ENCODE peak calls at places on chromosomes 11 and 22, in nine cellular contexts. X is breast epithelium, E is endothelial cell of umbilical vein, Y is sigmoid colon, C is suprapubic skin, P is K562, Z is prostate gland, G is H1, A is esophagus muscularis mucosa. N is an unnamed sample.

GRCh38 chr22:47251911-47252310 is 489.5 kb downstream of the TBC1D22A start:
- DNase-seq in X (no peak), E (no peak), Y (no peak), C (no peak), P (no peak), Z (no peak), G (no peak), A (peak), N (no peak)

GRCh38 chr22:21587803-21588611 is 20.5 kb downstream of the UBE2L3 start:
- DNase-seq in X (no peak), E (no peak), Y (no peak), C (no peak), P (peak), Z (no peak), G (no peak), A (no peak), N (peak)

GRCh38 chr11:125069796-125070195 is 6.7 kb downstream of the SLC37A2 start:
- DNase-seq in X (peak), E (no peak), Y (no peak), C (no peak), P (no peak), Z (no peak), G (no peak), A (peak), N (no peak)

GRCh38 chr11:58164990-58165389 is 23.9 kb upstream of the OR9Q2 start:
- DNase-seq in X (no peak), E (no peak), Y (no peak), C (no peak), P (no peak), Z (no peak), G (no peak), A (no peak), N (no peak)

GRCh38 chr11:66743271-66743968 is 14.4 kb upstream of the SPTBN2 start:
- DNase-seq in X (peak), E (no peak), Y (no peak), C (peak), P (no peak), Z (peak), G (no peak), A (peak), N (no peak)

GRCh38 chr11:65981101-65981740 is 19.7 kb downstream of the SART1 start:
- DNase-seq in X (no peak), E (no peak), Y (peak), C (no peak), P (no peak), Z (no peak), G (no peak), A (no peak), N (no peak)

GRCh38 chr11:68342459-68343158 is 30.2 kb downstream of the LRP5 start:
- DNase-seq in X (peak), E (no peak), Y (no peak), C (no peak), P (no peak), Z (peak), G (peak), A (no peak), N (no peak)

GRCh38 chr11:23767576-23767975 is 729.3 kb upstream of the LUZP2 start:
- DNase-seq in X (no peak), E (no peak), Y (no peak), C (no peak), P (no peak), Z (no peak), G (no peak), A (no peak), N (no peak)

GRCh38 chr11:86176165-86176884 is 68.2 kb upstream of the EED start:
- DNase-seq in X (no peak), E (peak), Y (no peak), C (no peak), P (peak), Z (no peak), G (no peak), A (no peak), N (no peak)

GRCh38 chr22:27420817-27421361 is 380.7 kb downstream of the MN1 start:
- DNase-seq in X (peak), E (peak), Y (peak), C (peak), P (no peak), Z (peak), G (no peak), A (peak), N (no peak)

GRCh38 chr11:109677876-109678275 is 255.9 kb downstream of the C11orf87 start:
- DNase-seq in X (no peak), E (no peak), Y (no peak), C (no peak), P (no peak), Z (no peak), G (no peak), A (no peak), N (no peak)

GRCh38 chr22:19139974-19140373 is 4.5 kb downstream of the ESS2 start:
- DNase-seq in X (no peak), E (no peak), Y (no peak), C (no peak), P (no peak), Z (no peak), G (no peak), A (no peak), N (peak)

GRCh38 chr11:63564056-63564784 is 1.0 kb upstream of the PLAAT2 start:
- DNase-seq in X (peak), E (no peak), Y (peak), C (no peak), P (no peak), Z (no peak), G (no peak), A (no peak), N (peak)

GRCh38 chr11:118790357-118791014 is 478 bp downstream of the DDX6 start:
- DNase-seq in X (peak), E (peak), Y (peak), C (peak), P (peak), Z (peak), G (peak), A (peak), N (peak)

GRCh38 chr11:111387318-111387863 is 8.3 kb upstream of the POU2AF1 start:
- DNase-seq in X (no peak), E (no peak), Y (peak), C (no peak), P (no peak), Z (peak), G (no peak), A (no peak), N (no peak)

GRCh38 chr22:37818397-37819099 is 4.6 kb upstream of the GALR3 start:
- DNase-seq in X (peak), E (peak), Y (peak), C (no peak), P (no peak), Z (peak), G (peak), A (no peak), N (peak)

GRCh38 chr11:121613724-121614123 is 161.0 kb upstream of the SORL1-AS1 start:
- DNase-seq in X (no peak), E (peak), Y (no peak), C (no peak), P (no peak), Z (no peak), G (no peak), A (no peak), N (no peak)

GRCh38 chr22:30287626-30288413 is 1.5 kb downstream of the CASTOR1 start:
- DNase-seq in X (peak), E (peak), Y (peak), C (peak), P (peak), Z (peak), G (peak), A (no peak), N (peak)

GRCh38 chr11:115496892-115497291 is 7.3 kb downstream of the CADM1 start:
- DNase-seq in X (no peak), E (no peak), Y (no peak), C (no peak), P (peak), Z (no peak), G (no peak), A (no peak), N (no peak)

GRCh38 chr11:132222345-132222744 is 851.9 kb downstream of the NTM start:
- DNase-seq in X (no peak), E (no peak), Y (no peak), C (no peak), P (no peak), Z (no peak), G (no peak), A (no peak), N (no peak)

GRCh38 chr22:36442506-36443197 is 38.8 kb downstream of the TXN2 start:
- DNase-seq in X (no peak), E (no peak), Y (no peak), C (no peak), P (no peak), Z (no peak), G (no peak), A (no peak), N (no peak)

GRCh38 chr11:17552392-17553248 is 5.6 kb downstream of the OTOG start:
- DNase-seq in X (no peak), E (peak), Y (peak), C (no peak), P (no peak), Z (no peak), G (no peak), A (no peak), N (no peak)

GRCh38 chr11:4531666-4532065 is 13.3 kb upstream of the OR52M1 start:
- DNase-seq in X (no peak), E (no peak), Y (no peak), C (no peak), P (no peak), Z (no peak), G (no peak), A (no peak), N (no peak)

GRCh38 chr22:28829358-28830181 is 29.2 kb upstream of the XBP1 start:
- DNase-seq in X (peak), E (peak), Y (peak), C (peak), P (peak), Z (peak), G (peak), A (peak), N (peak)

GRCh38 chr22:24421428-24421931 is 5.9 kb upstream of the ADORA2A start:
- DNase-seq in X (no peak), E (no peak), Y (no peak), C (no peak), P (peak), Z (no peak), G (peak), A (no peak), N (peak)

GRCh38 chr22:37632174-37633081 is 7.0 kb upstream of the SH3BP1 start:
- DNase-seq in X (no peak), E (no peak), Y (no peak), C (peak), P (no peak), Z (no peak), G (no peak), A (no peak), N (peak)

GRCh38 chr11:86578727-86579405 is 93.5 kb downstream of the ME3 start:
- DNase-seq in X (peak), E (no peak), Y (no peak), C (no peak), P (no peak), Z (no peak), G (no peak), A (no peak), N (no peak)

GRCh38 chr11:1864216-1864615 is 11.3 kb downstream of the LSP1 start:
- DNase-seq in X (no peak), E (no peak), Y (no peak), C (no peak), P (no peak), Z (no peak), G (no peak), A (no peak), N (no peak)

GRCh38 chr11:1862588-1863351 is 9.9 kb downstream of the LSP1 start:
- DNase-seq in X (no peak), E (no peak), Y (no peak), C (no peak), P (no peak), Z (no peak), G (no peak), A (no peak), N (no peak)

GRCh38 chr11:1861435-1862411 is 8.8 kb downstream of the LSP1 start:
- DNase-seq in X (no peak), E (no peak), Y (no peak), C (no peak), P (no peak), Z (no peak), G (no peak), A (no peak), N (no peak)

GRCh38 chr11:1864831-1865665 is 12.2 kb downstream of the LSP1 start:
- DNase-seq in X (no peak), E (no peak), Y (no peak), C (no peak), P (no peak), Z (no peak), G (no peak), A (no peak), N (no peak)

GRCh38 chr11:1863352-1864215 is 10.7 kb downstream of the LSP1 start:
- DNase-seq in X (peak), E (peak), Y (peak), C (peak), P (peak), Z (peak), G (no peak), A (no peak), N (no peak)
- TF ChIP-seq POLR2AphosphoS5 in X (peak), E (peak), Y (peak), C (peak), P (no peak), Z (peak), G (no peak), A (peak), N (peak)

GRCh38 chr11:94793822-94794221 is 25.7 kb downstream of the AMOTL1 start:
- DNase-seq in X (no peak), E (no peak), Y (no peak), C (no peak), P (no peak), Z (no peak), G (no peak), A (no peak), N (no peak)
- TF ChIP-seq POLR2A in X (no peak), E (no peak), Y (no peak), C (no peak), P (no peak), Z (no peak), G (no peak), A (no peak), N (no peak)

GRCh38 chr11:10984250-10984649 is 126.4 kb upstream of the ZBED5 start:
- DNase-seq in X (no peak), E (no peak), Y (no peak), C (no peak), P (peak), Z (no peak), G (no peak), A (no peak), N (no peak)
- TF ChIP-seq POLR2AphosphoS5 in X (no peak), E (no peak), Y (no peak), C (no peak), P (no peak), Z (no peak), G (no peak), A (no peak), N (no peak)

GRCh38 chr11:64883575-64883974 is 5.2 kb upstream of the EHD1 start:
- DNase-seq in X (no peak), E (no peak), Y (no peak), C (no peak), P (no peak), Z (no peak), G (no peak), A (no peak), N (no peak)

GRCh38 chr11:64887234-64887756 is 8.9 kb upstream of the EHD1 start:
- DNase-seq in X (no peak), E (no peak), Y (no peak), C (no peak), P (peak), Z (no peak), G (no peak), A (no peak), N (no peak)

GRCh38 chr11:64887757-64888405 is 9.5 kb upstream of the EHD1 start:
- DNase-seq in X (peak), E (peak), Y (peak), C (peak), P (peak), Z (peak), G (peak), A (no peak), N (peak)

GRCh38 chr11:64884019-64884418 is 5.6 kb upstream of the EHD1 start:
- DNase-seq in X (no peak), E (no peak), Y (no peak), C (no peak), P (no peak), Z (no peak), G (no peak), A (no peak), N (no peak)

GRCh38 chr11:64885367-64886286 is 7.2 kb upstream of the EHD1 start:
- DNase-seq in X (no peak), E (peak), Y (no peak), C (no peak), P (peak), Z (no peak), G (no peak), A (no peak), N (no peak)
- TF ChIP-seq POLR2A in X (no peak), E (no peak), Y (no peak), C (no peak), P (peak), Z (no peak), G (no peak), A (no peak), N (no peak)

GRCh38 chr11:720017-720641 is 14.1 kb downstream of the EPS8L2 start:
- DNase-seq in X (no peak), E (no peak), Y (no peak), C (no peak), P (no peak), Z (no peak), G (no peak), A (no peak), N (no peak)

GRCh38 chr11:721913-722811 is 16.1 kb downstream of the EPS8L2 start:
- DNase-seq in X (no peak), E (no peak), Y (no peak), C (peak), P (peak), Z (no peak), G (no peak), A (no peak), N (no peak)

GRCh38 chr11:719214-720016 is 13.4 kb downstream of the EPS8L2 start:
- DNase-seq in X (no peak), E (no peak), Y (no peak), C (no peak), P (no peak), Z (no peak), G (no peak), A (no peak), N (no peak)

GRCh38 chr11:721347-721912 is 15.4 kb downstream of the EPS8L2 start:
- DNase-seq in X (no peak), E (no peak), Y (no peak), C (no peak), P (no peak), Z (no peak), G (no peak), A (no peak), N (no peak)

GRCh38 chr11:720642-721346 is 14.8 kb downstream of the EPS8L2 start:
- DNase-seq in X (no peak), E (no peak), Y (no peak), C (no peak), P (peak), Z (no peak), G (peak), A (no peak), N (no peak)
- TF ChIP-seq POLR2AphosphoS5 in X (no peak), E (no peak), Y (no peak), C (no peak), P (no peak), Z (no peak), G (peak), A (no peak), N (no peak)

GRCh38 chr11:83158965-83159900 is 2.3 kb downstream of the PCF11 start:
- DNase-seq in X (no peak), E (peak), Y (no peak), C (no peak), P (no peak), Z (no peak), G (no peak), A (no peak), N (no peak)
- TF ChIP-seq POLR2A in X (no peak), E (no peak), Y (no peak), C (no peak), P (no peak), Z (no peak), G (peak), A (no peak), N (peak)

GRCh38 chr11:120611576-120611975 is 100.0 kb downstream of the GRIK4 start:
- DNase-seq in X (no peak), E (no peak), Y (no peak), C (no peak), P (no peak), Z (no peak), G (no peak), A (no peak), N (no peak)

GRCh38 chr11:120608760-120609211 is 97.2 kb downstream of the GRIK4 start:
- DNase-seq in X (peak), E (no peak), Y (no peak), C (no peak), P (no peak), Z (peak), G (peak), A (no peak), N (no peak)

GRCh38 chr11:120610101-120610500 is 98.6 kb downstream of the GRIK4 start:
- DNase-seq in X (no peak), E (no peak), Y (no peak), C (no peak), P (no peak), Z (no peak), G (no peak), A (no peak), N (no peak)

GRCh38 chr11:120613264-120614226 is 102.0 kb downstream of the GRIK4 start:
- DNase-seq in X (no peak), E (no peak), Y (no peak), C (no peak), P (no peak), Z (no peak), G (no peak), A (no peak), N (peak)

GRCh38 chr11:120612363-120613263 is 101.1 kb downstream of the GRIK4 start:
- DNase-seq in X (no peak), E (peak), Y (no peak), C (no peak), P (no peak), Z (no peak), G (no peak), A (no peak), N (peak)
- TF ChIP-seq POLR2AphosphoS5 in X (no peak), E (no peak), Y (no peak), C (no peak), P (no peak), Z (no peak), G (no peak), A (peak), N (no peak)

DNA sequence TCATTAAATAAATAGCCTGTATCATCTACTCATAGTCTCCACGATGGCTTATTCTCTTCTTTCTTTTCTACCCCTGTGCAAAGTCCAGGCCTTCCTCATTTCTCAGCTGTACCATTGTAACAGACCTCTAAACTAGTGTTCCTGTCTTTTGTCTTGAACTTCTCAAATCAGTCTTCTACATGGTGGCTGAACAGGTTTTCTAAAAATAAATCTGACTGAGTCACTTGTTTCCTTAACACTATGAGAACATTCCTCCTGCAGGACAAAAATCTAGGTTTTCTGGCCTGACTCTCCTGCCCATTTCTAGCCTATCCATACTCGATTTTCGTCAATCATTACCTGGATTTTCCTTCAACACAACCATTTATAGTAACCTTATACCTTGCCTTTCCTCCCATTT is 1080.8 kb upstream of the TENM4 start:
- DNase-seq in X (no peak), E (peak), Y (no peak), C (no peak), P (no peak), Z (no peak), G (no peak), A (no peak), N (no peak)
- TF ChIP-seq POLR2A in X (no peak), E (no peak), Y (no peak), C (no peak), P (no peak), Z (no peak), G (no peak), A (no peak), N (no peak)

N was measured in GM12891.